ENCODE peak calls at places on chromosomes 4 and X, in six cellular contexts. U is MM.1S, Q is GM23338, G is mammary epithelial cell, Y is mesenchymal stem cell, D is keratinocyte. P is an unnamed sample.
A peak's percentile ranks its signal among the peaks of the same experiment; 100 is the strongest.

GRCh38 chr4:90958256-90958895 is 831.2 kb downstream of the CCSER1 start:
- DNase-seq in U (no peak), Q (peak; percentile 7), G (peak; percentile 87), Y (peak; percentile 78), D (no peak), P (no peak)

GRCh38 chrX:46713672-46714487 is 45.0 kb downstream of the SLC9A7 start:
- DNase-seq in U (peak; percentile 7), Q (no peak), G (no peak), Y (peak; percentile 3), D (no peak), P (no peak)

GRCh38 chr4:48778431-48779094 is 1.5 kb downstream of the FRYL start:
- DNase-seq in U (no peak), Q (no peak), G (peak; percentile 37), Y (peak; percentile 56), D (no peak), P (no peak)

GRCh38 chr4:98664959-98665358 is 6.5 kb upstream of the TSPAN5 start:
- DNase-seq in U (no peak), Q (peak; percentile 75), G (no peak), Y (no peak), D (no peak), P (peak; percentile 52)

GRCh38 chrX:129983575-129984131 is 1.2 kb downstream of the BCORL1 start:
- DNase-seq in U (no peak), Q (peak; percentile 50), G (no peak), Y (no peak), D (no peak), P (no peak)

GRCh38 chrX:39850630-39851152 is 247.1 kb downstream of the BCOR start:
- DNase-seq in U (no peak), Q (no peak), G (no peak), Y (peak; percentile 34), D (no peak), P (no peak)

GRCh38 chr4:10079951-10080873 is 36.4 kb downstream of the WDR1 start:
- DNase-seq in U (no peak), Q (no peak), G (no peak), Y (no peak), D (no peak), P (no peak)

GRCh38 chr4:1209821-1210220 is 37.4 kb upstream of the SPON2 start:
- DNase-seq in U (no peak), Q (peak; percentile 3), G (no peak), Y (peak; percentile 94), D (no peak), P (no peak)

GRCh38 chrX:24014388-24015018 is 12.5 kb downstream of the KLHL15 start:
- DNase-seq in U (no peak), Q (no peak), G (no peak), Y (peak; percentile 12), D (no peak), P (no peak)

GRCh38 chrX:53685711-53686110 is 808 bp downstream of the HUWE1 start:
- DNase-seq in U (no peak), Q (no peak), G (no peak), Y (no peak), D (no peak), P (peak; percentile 18)

GRCh38 chr4:107213410-107213809 is 177.3 kb upstream of the DKK2 start:
- DNase-seq in U (no peak), Q (no peak), G (no peak), Y (no peak), D (no peak), P (no peak)

GRCh38 chr4:176137626-176138025 is 57.8 kb downstream of the SPATA4 start:
- DNase-seq in U (no peak), Q (no peak), G (peak; percentile 2), Y (no peak), D (no peak), P (no peak)

GRCh38 chrX:153499876-153500275 is 5.1 kb downstream of the BGN start:
- DNase-seq in U (no peak), Q (no peak), G (no peak), Y (no peak), D (no peak), P (no peak)

GRCh38 chr4:53557601-53558000 is 33.7 kb downstream of the LNX1 start:
- DNase-seq in U (no peak), Q (no peak), G (no peak), Y (no peak), D (no peak), P (no peak)

GRCh38 chrX:9847071-9847470 is 60.8 kb downstream of the SHROOM2 start:
- DNase-seq in U (no peak), Q (no peak), G (no peak), Y (peak; percentile 87), D (no peak), P (no peak)

GRCh38 chr4:164012396-164013027 is 518.0 kb downstream of the TMA16 start:
- DNase-seq in U (peak; percentile 33), Q (peak; percentile 84), G (peak; percentile 16), Y (peak; percentile 39), D (no peak), P (peak; percentile 10)

GRCh38 chrX:105865709-105866108 is 43.4 kb downstream of the NRK start:
- DNase-seq in U (no peak), Q (no peak), G (no peak), Y (no peak), D (no peak), P (no peak)

GRCh38 chr4:150578745-150579470 is 3.0 kb upstream of the MAB21L2 start:
- DNase-seq in U (no peak), Q (peak; percentile 77), G (no peak), Y (peak; percentile 73), D (no peak), P (no peak)

GRCh38 chrX:118117069-118117405 is 427 bp upstream of the KLHL13 start:
- DNase-seq in U (no peak), Q (no peak), G (no peak), Y (no peak), D (no peak), P (no peak)

GRCh38 chr4:5435201-5435600 is 273.2 kb downstream of the EVC2 start:
- DNase-seq in U (no peak), Q (peak; percentile 27), G (no peak), Y (no peak), D (no peak), P (no peak)

GRCh38 chr4:90127223-90127705 is at the start of gene CCSER1:
- DNase-seq in U (peak; percentile 88), Q (peak; percentile 64), G (peak; percentile 71), Y (peak; percentile 64), D (peak; percentile 5), P (no peak)

GRCh38 chr4:180925800-180926199 is 1317.4 kb upstream of the TENM3 start:
- DNase-seq in U (no peak), Q (no peak), G (peak; percentile 87), Y (no peak), D (no peak), P (no peak)

GRCh38 chrX:98068210-98068609 is 1184.5 kb downstream of the RPA4 start:
- DNase-seq in U (no peak), Q (no peak), G (no peak), Y (no peak), D (no peak), P (no peak)

GRCh38 chr4:54276633-54277426 is 47.7 kb downstream of the PDGFRA start:
- DNase-seq in U (no peak), Q (peak; percentile 48), G (peak; percentile 16), Y (no peak), D (no peak), P (no peak)

GRCh38 chr4:36392916-36393315 is 111.5 kb downstream of the DTHD1 start:
- DNase-seq in U (no peak), Q (no peak), G (no peak), Y (no peak), D (no peak), P (no peak)

GRCh38 chrX:115560211-115560977 is 580 bp upstream of the PLS3 start:
- DNase-seq in U (no peak), Q (no peak), G (peak; percentile 81), Y (peak; percentile 23), D (peak; percentile 65), P (no peak)
- H3K4me2 ChIP-seq in U (peak overlapping the region; percentile 15), Q (peak overlapping the region; percentile 89), G (peak overlapping the region; percentile 77), Y (peak overlapping the region; percentile 9), D (peak overlapping the region; percentile 76), P (no peak overlapping the region)

GRCh38 chr4:185524888-185525863 is 10.1 kb downstream of the PDLIM3 start:
- DNase-seq in U (no peak), Q (no peak), G (no peak), Y (peak; percentile 36), D (no peak), P (no peak)
- H3K4me2 ChIP-seq in U (no peak overlapping the region), Q (no peak overlapping the region), G (no peak overlapping the region), Y (no peak overlapping the region), D (no peak overlapping the region), P (no peak overlapping the region)

GRCh38 chr4:40395166-40395900 is 60.2 kb downstream of the CHRNA9 start:
- DNase-seq in U (no peak), Q (no peak), G (no peak), Y (no peak), D (no peak), P (no peak)

GRCh38 chr4:40401646-40402045 is 66.5 kb downstream of the CHRNA9 start:
- DNase-seq in U (no peak), Q (no peak), G (no peak), Y (peak; percentile 41), D (no peak), P (no peak)

GRCh38 chr4:40401096-40401495 is 66.0 kb downstream of the CHRNA9 start:
- DNase-seq in U (no peak), Q (no peak), G (no peak), Y (no peak), D (no peak), P (no peak)

GRCh38 chr4:40399578-40399977 is 64.4 kb downstream of the CHRNA9 start:
- DNase-seq in U (no peak), Q (no peak), G (no peak), Y (no peak), D (no peak), P (no peak)

GRCh38 chr4:40395908-40396806 is 61.0 kb downstream of the CHRNA9 start:
- DNase-seq in U (no peak), Q (peak; percentile 47), G (peak; percentile 35), Y (no peak), D (no peak), P (no peak)
- H3K4me2 ChIP-seq in U (no peak overlapping the region), Q (peak overlapping the region; percentile 50), G (no peak overlapping the region), Y (no peak overlapping the region), D (no peak overlapping the region), P (peak overlapping the region; percentile 5)

GRCh38 chrX:147917700-147918694 is 6.3 kb downstream of the FMR1 start:
- DNase-seq in U (no peak), Q (no peak), G (no peak), Y (no peak), D (no peak), P (no peak)

GRCh38 chrX:147923605-147924004 is 11.9 kb downstream of the FMR1 start:
- DNase-seq in U (no peak), Q (no peak), G (no peak), Y (no peak), D (no peak), P (no peak)

GRCh38 chrX:147914609-147915008 is 2.9 kb downstream of the FMR1 start:
- DNase-seq in U (no peak), Q (no peak), G (no peak), Y (no peak), D (no peak), P (no peak)

GRCh38 chrX:147916375-147916968 is 4.8 kb downstream of the FMR1 start:
- DNase-seq in U (no peak), Q (no peak), G (no peak), Y (no peak), D (no peak), P (no peak)

DNA sequence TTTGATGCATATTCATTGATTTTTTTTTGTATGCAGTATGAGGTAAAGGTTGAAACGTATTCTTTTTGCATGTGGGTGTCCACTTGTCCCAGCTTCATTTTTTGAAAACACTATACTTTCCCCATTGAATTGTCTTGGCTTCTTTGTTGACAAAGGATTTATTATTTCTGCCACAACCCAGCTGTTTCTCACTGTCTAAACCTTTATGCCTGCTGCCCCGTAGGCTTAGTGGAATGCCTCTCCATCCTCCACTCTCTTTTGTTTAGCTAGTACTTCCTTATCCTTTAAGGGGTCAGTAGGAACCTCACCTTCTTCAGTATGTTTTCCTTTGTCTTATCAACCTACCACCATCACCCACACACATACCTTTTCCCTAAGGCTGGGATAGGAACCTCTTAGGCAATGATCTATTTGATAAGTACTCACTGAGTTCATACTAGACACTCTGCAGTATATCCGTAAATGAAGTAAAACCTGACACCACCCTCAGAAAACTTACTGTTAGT is 8.5 kb downstream of the FMR1 start:
- DNase-seq in U (no peak), Q (peak; percentile 6), G (no peak), Y (no peak), D (no peak), P (no peak)
- H3K4me2 ChIP-seq in U (no peak overlapping the region), Q (peak overlapping the region; percentile 20), G (no peak overlapping the region), Y (no peak overlapping the region), D (no peak overlapping the region), P (no peak overlapping the region)

P was measured in OCI-LY7.